ENCODE peak calls at places on chromosome 16, in five cellular contexts. L is stimulated activated CD4-positive, alpha-beta T cell treated with anti-CD3 and anti-CD28 coated beads, Interleukin-1b, Interleukin-23, amount 100 ng/mL, for 4 hours; W is GM23248; J is HT1080; O is activated T-helper 1 cell treated with Interleukin-2 at 50 U/mL for 16 hours. U is an unnamed sample.

GRCh38 chr16:57627184-57627871 is 1.1 kb upstream of the ADGRG1 start:
- DNase-seq in L (no peak), W (peak), O (no peak), J (peak), U (peak)

GRCh38 chr16:65884018-65884417 is 482.5 kb upstream of the CDH5 start:
- DNase-seq in J (peak), O (no peak), L (no peak), W (peak), U (peak)

GRCh38 chr16:85372627-85373372 is 240.3 kb upstream of the GSE1 start:
- DNase-seq in L (no peak), J (peak), W (peak), O (no peak), U (peak)

GRCh38 chr16:67445441-67445912 is 14.6 kb downstream of the HSD11B2 start:
- DNase-seq in O (no peak), L (no peak), J (no peak), W (no peak), U (no peak)

GRCh38 chr16:87580855-87581261 is 21.4 kb upstream of the JPH3 start:
- DNase-seq in L (no peak), W (peak), O (no peak), J (peak), U (peak)

GRCh38 chr16:1979271-1980025 is 1.8 kb downstream of the NOXO1 start:
- DNase-seq in O (no peak), L (no peak), J (no peak), W (no peak), U (no peak)

GRCh38 chr16:50712568-50712914 is 19.1 kb downstream of the NOD2 start:
- DNase-seq in W (no peak), L (no peak), J (no peak), O (no peak), U (peak)

GRCh38 chr16:86501989-86502855 is 8.1 kb upstream of the FOXF1 start:
- DNase-seq in L (no peak), O (no peak), J (no peak), W (no peak), U (no peak)

GRCh38 chr16:57786632-57787518 is 15.4 kb downstream of the KIFC3 start:
- DNase-seq in L (no peak), O (no peak), W (peak), J (no peak), U (no peak)

GRCh38 chr16:81956213-81956948 is 54.9 kb downstream of the SDR42E1 start:
- DNase-seq in L (no peak), J (peak), W (peak), O (no peak), U (peak)

GRCh38 chr16:74813109-74813641 is 38.6 kb upstream of the FA2H start:
- DNase-seq in W (peak), L (peak), J (peak), O (peak), U (peak)

GRCh38 chr16:19757762-19758595 is 39.9 kb downstream of the IQCK start:
- DNase-seq in L (no peak), W (no peak), J (no peak), O (no peak), U (no peak)

GRCh38 chr16:60127196-60127595 is 1393.1 kb upstream of the GOT2 start:
- DNase-seq in J (no peak), O (no peak), L (no peak), W (no peak), U (peak)

GRCh38 chr16:1613728-1614225 is 1.6 kb downstream of the CRAMP1 start:
- DNase-seq in J (no peak), L (no peak), W (peak), O (no peak), U (peak)

GRCh38 chr16:4090476-4090875 is 25.8 kb downstream of the ADCY9 start:
- DNase-seq in L (no peak), J (no peak), O (no peak), W (peak), U (no peak)

GRCh38 chr16:57266531-57267268 is 17.8 kb downstream of the PLLP start:
- DNase-seq in O (peak), L (no peak), W (no peak), J (peak), U (peak)

GRCh38 chr16:67530013-67530939 is 1.6 kb downstream of the RIPOR1 start:
- DNase-seq in W (peak), J (peak), L (no peak), O (no peak), U (peak)

GRCh38 chr16:57167537-57167936 is 18.3 kb downstream of the PSME3IP1 start:
- DNase-seq in J (no peak), L (no peak), O (no peak), W (no peak), U (no peak)

GRCh38 chr16:48367443-48368049 is 17.7 kb downstream of the SIAH1 start:
- DNase-seq in J (no peak), O (no peak), W (peak), L (no peak), U (peak)

GRCh38 chr16:71499775-71500364 is 10.7 kb upstream of the ZNF19 start:
- DNase-seq in O (peak), J (peak), L (peak), W (peak), U (peak)

GRCh38 chr16:7363397-7364053 is 30.9 kb downstream of the RBFOX1 start:
- DNase-seq in W (no peak), L (no peak), O (no peak), J (no peak), U (no peak)

GRCh38 chr16:648071-648785 is 937 bp upstream of the WDR90 start:
- DNase-seq in O (no peak), J (peak), L (no peak), W (peak), U (no peak)

GRCh38 chr16:53726625-53727024 is 22.7 kb downstream of the FTO start:
- DNase-seq in J (peak), O (no peak), W (no peak), L (no peak), U (peak)

GRCh38 chr16:30728904-30729672 is 19.1 kb upstream of the PHKG2 start:
- DNase-seq in O (no peak), W (no peak), L (no peak), J (no peak), U (no peak)

GRCh38 chr16:88628512-88628974 is 9.8 kb upstream of the IL17C start:
- DNase-seq in L (no peak), O (no peak), W (no peak), J (peak), U (no peak)

GRCh38 chr16:57391708-57392107 is 12.9 kb upstream of the CCL17 start:
- DNase-seq in L (no peak), W (no peak), O (no peak), J (no peak), U (no peak)

GRCh38 chr16:89170346-89171215 is 967 bp upstream of the CDH15 start:
- DNase-seq in W (no peak), L (no peak), J (no peak), O (no peak), U (peak)

GRCh38 chr16:11354733-11355574 is 9.7 kb downstream of the RMI2 start:
- DNase-seq in W (no peak), L (peak), J (no peak), O (peak), U (no peak)

GRCh38 chr16:67936124-67936875 is at the start of gene PSMB10:
- DNase-seq in J (peak), O (peak), W (peak), L (peak), U (peak)

U was measured in M059J.